ENCODE peak calls at places on chromosomes 4 and X, in four cellular contexts. One of them, this sample, is unnamed.

GRCh38 chr4:5791654-5792053 is 80.7 kb downstream of the EVC start:
- DNase-seq in mucosa of descending colon: no peak
- DNase-seq in SW480: no peak
- DNase-seq in HCT116: no peak
- DNase-seq in this sample: no peak

GRCh38 chr4:184728858-184729257 is 5.0 kb downstream of the CENPU start:
- DNase-seq in mucosa of descending colon: no peak
- DNase-seq in SW480: no peak
- DNase-seq in HCT116: no peak
- DNase-seq in this sample: no peak

GRCh38 chrX:2665387-2666304 is 25.4 kb upstream of the CD99 start:
- DNase-seq in mucosa of descending colon: no peak
- DNase-seq in SW480: no peak
- DNase-seq in HCT116: no peak
- DNase-seq in this sample: no peak

GRCh38 chr4:171954650-171955049 is 141.4 kb downstream of the GALNTL6 start:
- DNase-seq in mucosa of descending colon: no peak
- DNase-seq in SW480: no peak
- DNase-seq in HCT116: peak
- DNase-seq in this sample: no peak

GRCh38 chr4:80385397-80386280 is 50.1 kb downstream of the CFAP299 start:
- DNase-seq in mucosa of descending colon: no peak
- DNase-seq in SW480: no peak
- DNase-seq in HCT116: no peak
- DNase-seq in this sample: no peak

GRCh38 chr4:54004463-54004862 is 59.9 kb downstream of the CHIC2 start:
- DNase-seq in mucosa of descending colon: no peak
- DNase-seq in SW480: no peak
- DNase-seq in HCT116: no peak
- DNase-seq in this sample: no peak

GRCh38 chrX:106391284-106391852 is 220.4 kb upstream of the RADX start:
- DNase-seq in mucosa of descending colon: no peak
- DNase-seq in SW480: no peak
- DNase-seq in HCT116: no peak
- DNase-seq in this sample: no peak

GRCh38 chrX:147958316-147958715 is 22.8 kb upstream of the FMR1NB start:
- DNase-seq in mucosa of descending colon: no peak
- DNase-seq in SW480: peak
- DNase-seq in HCT116: no peak
- DNase-seq in this sample: no peak

GRCh38 chr4:185304944-185305690 is 90.6 kb downstream of the LRP2BP start:
- DNase-seq in mucosa of descending colon: peak
- DNase-seq in SW480: peak
- DNase-seq in HCT116: no peak
- DNase-seq in this sample: no peak

GRCh38 chr4:177308125-177308524 is 1.5 kb upstream of the NEIL3 start:
- DNase-seq in mucosa of descending colon: no peak
- DNase-seq in SW480: no peak
- DNase-seq in HCT116: no peak
- DNase-seq in this sample: no peak

GRCh38 chr4:122914938-122915337 is 7.5 kb downstream of the NUDT6 start:
- DNase-seq in mucosa of descending colon: no peak
- DNase-seq in SW480: no peak
- DNase-seq in HCT116: no peak
- DNase-seq in this sample: no peak

GRCh38 chr4:158829254-158829653 is 60.4 kb downstream of the FNIP2 start:
- DNase-seq in mucosa of descending colon: no peak
- DNase-seq in SW480: no peak
- DNase-seq in HCT116: no peak
- DNase-seq in this sample: no peak

GRCh38 chr4:105923507-105924238 is 28.4 kb downstream of the NPNT start:
- DNase-seq in mucosa of descending colon: no peak
- DNase-seq in SW480: peak
- DNase-seq in HCT116: peak
- DNase-seq in this sample: peak

GRCh38 chrX:32139463-32139862 is 1067.6 kb upstream of the FTHL17 start:
- DNase-seq in mucosa of descending colon: no peak
- DNase-seq in SW480: no peak
- DNase-seq in HCT116: no peak
- DNase-seq in this sample: no peak

GRCh38 chrX:68196939-68197791 is 236.1 kb downstream of the OPHN1 start:
- DNase-seq in mucosa of descending colon: no peak
- DNase-seq in SW480: peak
- DNase-seq in HCT116: peak
- DNase-seq in this sample: no peak

GRCh38 chr4:103892616-103893015 is 172.8 kb upstream of the TACR3 start:
- DNase-seq in mucosa of descending colon: no peak
- DNase-seq in SW480: no peak
- DNase-seq in HCT116: no peak
- DNase-seq in this sample: no peak

GRCh38 chrX:115191490-115192243 is 2.5 kb downstream of the RBMXL3 start:
- DNase-seq in mucosa of descending colon: no peak
- DNase-seq in SW480: no peak
- DNase-seq in HCT116: no peak
- DNase-seq in this sample: no peak

GRCh38 chr4:108762559-108763225 is at the start of gene ETNPPL:
- DNase-seq in mucosa of descending colon: peak
- DNase-seq in SW480: peak
- DNase-seq in HCT116: no peak
- DNase-seq in this sample: no peak

GRCh38 chrX:68672581-68673318 is 25.3 kb downstream of the STARD8 start:
- DNase-seq in mucosa of descending colon: no peak
- DNase-seq in SW480: no peak
- DNase-seq in HCT116: no peak
- DNase-seq in this sample: no peak

GRCh38 chr4:127656047-127656680 is 23.4 kb downstream of the INTU start:
- DNase-seq in mucosa of descending colon: no peak
- DNase-seq in SW480: no peak
- DNase-seq in HCT116: no peak
- DNase-seq in this sample: no peak

GRCh38 chrX:19617550-19617949 is 102.2 kb upstream of the MAP3K15 start:
- DNase-seq in mucosa of descending colon: no peak
- DNase-seq in SW480: no peak
- DNase-seq in HCT116: no peak
- DNase-seq in this sample: no peak

GRCh38 chr4:148052448-148052847 is 320.6 kb downstream of the ARHGAP10 start:
- DNase-seq in mucosa of descending colon: no peak
- DNase-seq in SW480: no peak
- DNase-seq in HCT116: no peak
- DNase-seq in this sample: no peak

GRCh38 chr4:56755901-56756300 is 65.6 kb downstream of the SPINK2 start:
- DNase-seq in mucosa of descending colon: no peak
- DNase-seq in SW480: no peak
- DNase-seq in HCT116: no peak
- DNase-seq in this sample: no peak

GRCh38 chr4:183335369-183335940 is 13.2 kb upstream of the CLDN24 start:
- DNase-seq in mucosa of descending colon: no peak
- DNase-seq in SW480: peak
- DNase-seq in HCT116: peak
- DNase-seq in this sample: no peak

GRCh38 chr4:148447672-148448071 is 5.5 kb upstream of the NR3C2 start:
- DNase-seq in mucosa of descending colon: no peak
- DNase-seq in SW480: no peak
- DNase-seq in HCT116: no peak
- DNase-seq in this sample: no peak

GRCh38 chr4:150090836-150091235 is 12.6 kb downstream of the DCLK2 start:
- DNase-seq in mucosa of descending colon: no peak
- DNase-seq in SW480: no peak
- DNase-seq in HCT116: no peak
- DNase-seq in this sample: no peak

GRCh38 chr4:2936773-2937145 is 26.4 kb downstream of the NOP14 start:
- DNase-seq in mucosa of descending colon: peak
- DNase-seq in SW480: no peak
- DNase-seq in HCT116: no peak
- DNase-seq in this sample: peak